ENCODE peak calls at places on chromosome 7, in six cellular contexts. P, S, Z, I, M and D are unnamed samples.

GRCh38 chr7:133051066-133051465 is 30.8 kb downstream of the CHCHD3 start:
- DNase-seq in S (no peak), Z (no peak), M (no peak), I (no peak), P (peak), D (no peak)

GRCh38 chr7:35482231-35482630 is 212.7 kb downstream of the HERPUD2 start:
- DNase-seq in I (no peak), M (no peak), Z (no peak), S (no peak), P (no peak), D (no peak)

GRCh38 chr7:51539840-51540239 is 223.2 kb upstream of the COBL start:
- DNase-seq in S (no peak), P (no peak), Z (no peak), I (no peak), M (no peak), D (no peak)

GRCh38 chr7:229184-229964 is 37.0 kb downstream of the FAM20C start:
- DNase-seq in P (no peak), M (no peak), I (no peak), Z (no peak), S (peak), D (no peak)

GRCh38 chr7:158821173-158822021 is 7.9 kb downstream of the ESYT2 start:
- DNase-seq in P (peak), I (no peak), Z (peak), M (no peak), S (no peak), D (no peak)

GRCh38 chr7:140564643-140565042 is 76.0 kb downstream of the DENND2A start:
- DNase-seq in M (no peak), I (no peak), S (no peak), P (peak), Z (no peak), D (no peak)

GRCh38 chr7:130367088-130367755 is 13.1 kb upstream of the CPA1 start:
- DNase-seq in S (no peak), M (no peak), Z (no peak), P (no peak), I (no peak), D (no peak)

GRCh38 chr7:44461387-44461786 is 29.1 kb downstream of the NUDCD3 start:
- DNase-seq in S (no peak), M (no peak), I (peak), P (no peak), Z (no peak), D (no peak)

GRCh38 chr7:30785786-30786185 is 14.6 kb downstream of the MINDY4 start:
- DNase-seq in Z (no peak), P (peak), I (no peak), S (peak), M (no peak), D (no peak)

GRCh38 chr7:94300176-94300835 is 94.4 kb upstream of the COL1A2 start:
- DNase-seq in I (no peak), Z (no peak), S (no peak), M (no peak), P (peak), D (no peak)

GRCh38 chr7:4753610-4754432 is 21.6 kb upstream of the AP5Z1 start:
- DNase-seq in M (peak), P (peak), I (peak), S (peak), Z (peak), D (peak)

GRCh38 chr7:34073676-34074075 is 168.3 kb downstream of the BMPER start:
- DNase-seq in M (no peak), S (no peak), Z (no peak), I (no peak), P (no peak), D (no peak)

GRCh38 chr7:156816943-156817572 is 75.9 kb downstream of the LMBR1 start:
- DNase-seq in I (peak), P (peak), M (no peak), Z (peak), S (no peak), D (no peak)

GRCh38 chr7:103915958-103916357 is 73.5 kb downstream of the RELN start:
- DNase-seq in I (no peak), Z (no peak), S (no peak), P (peak), M (no peak), D (no peak)

GRCh38 chr7:1545417-1546246 is 10.4 kb downstream of the TMEM184A start:
- DNase-seq in M (no peak), I (no peak), S (no peak), Z (no peak), P (no peak), D (no peak)

GRCh38 chr7:85185355-85186082 is 1.3 kb downstream of the SEMA3D start:
- DNase-seq in M (no peak), S (peak), Z (peak), I (peak), P (peak), D (no peak)

GRCh38 chr7:36291387-36292316 is 98.0 kb upstream of the ANLN start:
- DNase-seq in S (peak), M (peak), I (peak), Z (peak), P (peak), D (peak)

GRCh38 chr7:98878365-98879197 is at the start of gene TRRAP:
- DNase-seq in S (peak), I (peak), M (peak), Z (peak), P (peak), D (peak)

GRCh38 chr7:103437623-103438022 is 8.4 kb downstream of the SLC26A5 start:
- DNase-seq in S (no peak), M (no peak), I (no peak), P (no peak), Z (no peak), D (no peak)

GRCh38 chr7:42237162-42237821 is at the start of gene GLI3:
- DNase-seq in P (peak), Z (peak), I (peak), S (peak), M (no peak), D (peak)

GRCh38 chr7:66556549-66557213 is 72.0 kb upstream of the KCTD7 start:
- DNase-seq in S (no peak), Z (no peak), P (no peak), M (no peak), I (no peak), D (no peak)